ENCODE peak calls at places on chromosomes 5 and 9, in nine cellular contexts. One of them, this sample, is unnamed.

GRCh38 chr9:82764270-82764669 is 298.7 kb downstream of the RASEF start:
- DNase-seq in astrocyte of the spinal cord: no peak
- DNase-seq in A549: no peak
- DNase-seq in RWPE2: no peak
- DNase-seq in coronary artery: no peak
- DNase-seq in lower lobe of right lung: no peak
- DNase-seq in fibroblast of lung: no peak
- DNase-seq in left ventricle myocardium inferior: no peak
- DNase-seq in dorsolateral prefrontal cortex: no peak
- DNase-seq in this sample: no peak

GRCh38 chr9:129520082-129520481 is 100.8 kb downstream of the C9orf50 start:
- DNase-seq in astrocyte of the spinal cord: no peak
- DNase-seq in lower lobe of right lung: no peak
- DNase-seq in A549: no peak
- DNase-seq in left ventricle myocardium inferior: no peak
- DNase-seq in coronary artery: no peak
- DNase-seq in dorsolateral prefrontal cortex: no peak
- DNase-seq in fibroblast of lung: no peak
- DNase-seq in RWPE2: no peak
- DNase-seq in this sample: no peak

GRCh38 chr5:110094109-110094508 is 404.4 kb downstream of the MAN2A1 start:
- DNase-seq in A549: no peak
- DNase-seq in lower lobe of right lung: no peak
- DNase-seq in RWPE2: no peak
- DNase-seq in coronary artery: no peak
- DNase-seq in fibroblast of lung: no peak
- DNase-seq in astrocyte of the spinal cord: no peak
- DNase-seq in left ventricle myocardium inferior: no peak
- DNase-seq in dorsolateral prefrontal cortex: no peak
- DNase-seq in this sample: no peak

GRCh38 chr9:86794356-86795046 is 152.8 kb downstream of the GAS1 start:
- DNase-seq in dorsolateral prefrontal cortex: no peak
- DNase-seq in lower lobe of right lung: no peak
- DNase-seq in left ventricle myocardium inferior: no peak
- DNase-seq in A549: no peak
- DNase-seq in coronary artery: no peak
- DNase-seq in astrocyte of the spinal cord: peak
- DNase-seq in RWPE2: no peak
- DNase-seq in fibroblast of lung: peak
- DNase-seq in this sample: no peak

GRCh38 chr5:16784843-16785791 is 151.0 kb downstream of the MYO10 start:
- DNase-seq in A549: no peak
- DNase-seq in lower lobe of right lung: no peak
- DNase-seq in fibroblast of lung: peak
- DNase-seq in left ventricle myocardium inferior: no peak
- DNase-seq in dorsolateral prefrontal cortex: peak
- DNase-seq in coronary artery: no peak
- DNase-seq in RWPE2: no peak
- DNase-seq in astrocyte of the spinal cord: no peak
- DNase-seq in this sample: no peak

GRCh38 chr5:172798422-172799215 is 27.6 kb upstream of the DUSP1 start:
- DNase-seq in left ventricle myocardium inferior: no peak
- DNase-seq in lower lobe of right lung: no peak
- DNase-seq in coronary artery: no peak
- DNase-seq in dorsolateral prefrontal cortex: no peak
- DNase-seq in A549: peak
- DNase-seq in astrocyte of the spinal cord: peak
- DNase-seq in RWPE2: no peak
- DNase-seq in fibroblast of lung: peak
- DNase-seq in this sample: peak

GRCh38 chr9:12415361-12415760 is 277.8 kb upstream of the TYRP1 start:
- DNase-seq in RWPE2: no peak
- DNase-seq in coronary artery: no peak
- DNase-seq in A549: no peak
- DNase-seq in lower lobe of right lung: no peak
- DNase-seq in astrocyte of the spinal cord: no peak
- DNase-seq in fibroblast of lung: no peak
- DNase-seq in dorsolateral prefrontal cortex: no peak
- DNase-seq in left ventricle myocardium inferior: no peak
- DNase-seq in this sample: no peak

GRCh38 chr9:113584728-113585442 is 121.4 kb downstream of the RGS3 start:
- DNase-seq in astrocyte of the spinal cord: no peak
- DNase-seq in lower lobe of right lung: no peak
- DNase-seq in RWPE2: no peak
- DNase-seq in dorsolateral prefrontal cortex: no peak
- DNase-seq in fibroblast of lung: no peak
- DNase-seq in left ventricle myocardium inferior: no peak
- DNase-seq in coronary artery: no peak
- DNase-seq in A549: no peak
- DNase-seq in this sample: no peak

GRCh38 chr5:99694884-99695283 is 766.1 kb upstream of the CHD1 start:
- DNase-seq in dorsolateral prefrontal cortex: no peak
- DNase-seq in lower lobe of right lung: peak
- DNase-seq in astrocyte of the spinal cord: no peak
- DNase-seq in A549: no peak
- DNase-seq in coronary artery: no peak
- DNase-seq in left ventricle myocardium inferior: no peak
- DNase-seq in fibroblast of lung: no peak
- DNase-seq in RWPE2: no peak
- DNase-seq in this sample: no peak

DNA sequence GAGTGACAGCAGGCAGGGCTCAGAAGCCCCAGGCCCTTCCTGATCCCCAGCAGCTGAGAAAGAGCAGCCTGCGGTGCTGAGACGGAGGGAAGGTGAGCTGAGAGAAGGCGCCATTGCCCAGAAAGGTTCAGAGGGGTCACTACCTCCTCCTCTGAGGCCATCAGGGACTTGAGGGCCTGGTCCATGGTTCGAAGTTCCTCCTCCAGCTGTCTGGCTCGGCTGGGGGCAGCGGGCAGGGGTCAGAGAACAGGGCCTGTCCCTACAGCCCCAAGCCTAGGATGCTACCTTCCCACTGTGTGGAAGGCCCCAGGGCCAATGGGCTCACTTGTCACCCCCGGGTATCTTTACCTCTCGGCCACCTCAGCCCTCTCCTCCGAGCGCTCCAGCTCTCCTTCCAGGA is 4.8 kb downstream of the TPM2 start:
- DNase-seq in lower lobe of right lung: no peak
- DNase-seq in A549: no peak
- DNase-seq in coronary artery: no peak
- DNase-seq in dorsolateral prefrontal cortex: no peak
- DNase-seq in astrocyte of the spinal cord: no peak
- DNase-seq in fibroblast of lung: no peak
- DNase-seq in left ventricle myocardium inferior: no peak
- DNase-seq in RWPE2: no peak
- DNase-seq in this sample: no peak
- H3K4me3 ChIP-seq in lower lobe of right lung: no peak
- H3K4me3 ChIP-seq in A549: no peak
- H3K4me3 ChIP-seq in coronary artery: peak
- H3K4me3 ChIP-seq in dorsolateral prefrontal cortex: no peak
- H3K4me3 ChIP-seq in astrocyte of the spinal cord: no peak
- H3K4me3 ChIP-seq in fibroblast of lung: no peak
- H3K4me3 ChIP-seq in left ventricle myocardium inferior: peak
- H3K4me3 ChIP-seq in RWPE2: no peak
- H3K4me3 ChIP-seq in this sample: peak

DNA sequence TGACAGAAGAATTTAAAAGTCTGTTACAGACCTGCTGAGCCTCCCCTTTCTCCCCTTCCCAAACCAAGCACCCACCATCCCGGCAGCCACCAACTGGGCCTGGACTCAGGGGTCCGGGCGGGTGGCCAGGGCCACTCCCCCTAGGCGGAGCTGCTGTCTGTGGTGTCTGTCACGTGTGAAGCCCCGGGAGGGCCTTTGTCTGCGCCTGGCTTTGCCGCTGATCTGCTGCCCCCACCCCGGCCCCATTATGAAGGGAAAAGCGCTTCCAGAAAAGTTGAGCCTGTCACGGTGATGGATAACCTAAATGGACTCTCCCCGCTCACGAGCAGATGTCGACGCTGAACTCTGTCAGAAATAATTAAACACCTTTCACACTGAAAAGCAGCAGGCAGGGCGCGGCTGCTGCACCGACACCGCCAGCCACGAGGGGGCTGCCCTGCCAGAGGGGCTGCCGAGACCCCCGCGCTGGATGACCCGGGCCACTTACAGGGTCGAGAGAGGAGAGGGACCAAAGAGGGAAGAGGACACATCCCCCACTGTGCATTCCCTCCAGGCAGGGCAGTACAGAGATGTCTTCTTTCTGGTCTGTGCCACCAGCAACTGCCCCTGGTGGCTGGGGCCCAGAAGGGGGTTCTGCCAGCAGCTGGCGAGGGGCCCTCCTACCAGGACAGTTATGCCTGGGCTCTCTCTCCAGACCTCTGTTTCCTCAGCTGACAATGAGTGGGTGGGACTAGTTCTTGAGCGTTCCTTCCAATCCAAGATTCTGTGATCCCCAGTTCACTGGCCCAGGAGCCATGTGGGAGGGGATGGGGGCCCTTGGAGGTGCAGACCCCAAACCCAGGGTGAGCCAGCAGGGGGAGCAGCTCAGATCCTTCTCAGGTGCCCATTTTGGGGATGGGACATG is 36.0 kb upstream of the BARHL1 start:
- DNase-seq in fibroblast of lung: peak
- DNase-seq in RWPE2: no peak
- DNase-seq in A549: no peak
- DNase-seq in astrocyte of the spinal cord: peak
- DNase-seq in lower lobe of right lung: no peak
- DNase-seq in left ventricle myocardium inferior: peak
- DNase-seq in coronary artery: no peak
- DNase-seq in dorsolateral prefrontal cortex: no peak
- DNase-seq in this sample: no peak
- H3K4me3 ChIP-seq in fibroblast of lung: peak
- H3K4me3 ChIP-seq in RWPE2: no peak
- H3K4me3 ChIP-seq in A549: peak
- H3K4me3 ChIP-seq in astrocyte of the spinal cord: peak
- H3K4me3 ChIP-seq in lower lobe of right lung: no peak
- H3K4me3 ChIP-seq in left ventricle myocardium inferior: peak
- H3K4me3 ChIP-seq in coronary artery: peak
- H3K4me3 ChIP-seq in dorsolateral prefrontal cortex: no peak
- H3K4me3 ChIP-seq in this sample: peak

DNA sequence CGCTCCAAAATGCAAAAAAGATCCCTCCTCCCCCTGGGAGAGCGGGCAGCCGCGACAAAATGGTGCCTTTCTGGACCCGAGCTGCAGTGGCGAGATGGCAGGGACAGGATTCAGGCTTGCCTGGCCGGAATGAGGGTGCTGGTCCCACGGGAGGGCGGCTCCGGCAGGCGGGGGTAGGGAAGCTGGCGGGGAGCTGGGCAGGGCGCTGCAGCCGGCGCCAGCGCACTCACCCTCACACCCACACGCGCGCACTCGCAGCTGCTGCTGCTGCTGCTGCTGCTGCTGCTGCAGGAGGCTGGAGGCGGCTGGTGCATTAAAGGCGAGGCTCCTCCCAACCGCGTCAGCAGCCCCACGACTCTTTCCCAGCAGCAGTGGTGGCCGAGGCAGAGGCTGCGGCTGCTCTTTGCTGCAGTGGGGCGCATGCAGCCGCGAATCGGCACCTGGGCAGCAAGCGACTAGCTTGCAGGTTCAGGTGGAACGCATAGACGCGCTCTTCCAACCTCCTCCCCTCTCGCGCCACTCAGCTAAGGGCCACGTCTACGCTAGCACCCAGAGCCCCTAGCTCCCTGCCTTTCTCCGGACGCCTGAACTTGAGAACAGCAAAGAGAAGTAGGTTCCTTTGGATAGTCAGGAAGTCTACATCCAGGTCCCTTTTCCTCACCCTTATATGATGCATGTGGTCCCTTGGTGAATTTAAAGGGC is at the start of gene PPP2R2B:
- DNase-seq in astrocyte of the spinal cord: peak
- DNase-seq in A549: peak
- DNase-seq in lower lobe of right lung: peak
- DNase-seq in coronary artery: peak
- DNase-seq in RWPE2: peak
- DNase-seq in fibroblast of lung: peak
- DNase-seq in dorsolateral prefrontal cortex: peak
- DNase-seq in left ventricle myocardium inferior: peak
- DNase-seq in this sample: no peak
- H3K4me3 ChIP-seq in astrocyte of the spinal cord: peak
- H3K4me3 ChIP-seq in A549: peak
- H3K4me3 ChIP-seq in lower lobe of right lung: peak
- H3K4me3 ChIP-seq in coronary artery: peak
- H3K4me3 ChIP-seq in RWPE2: peak
- H3K4me3 ChIP-seq in fibroblast of lung: no peak
- H3K4me3 ChIP-seq in dorsolateral prefrontal cortex: peak
- H3K4me3 ChIP-seq in left ventricle myocardium inferior: peak
- H3K4me3 ChIP-seq in this sample: peak

GRCh38 chr5:6733411-6734242 is 20.4 kb downstream of the TENT4A start:
- DNase-seq in astrocyte of the spinal cord: peak
- DNase-seq in lower lobe of right lung: no peak
- DNase-seq in RWPE2: peak
- DNase-seq in dorsolateral prefrontal cortex: no peak
- DNase-seq in A549: no peak
- DNase-seq in coronary artery: no peak
- DNase-seq in left ventricle myocardium inferior: no peak
- DNase-seq in fibroblast of lung: peak
- DNase-seq in this sample: no peak
- H3K4me3 ChIP-seq in astrocyte of the spinal cord: no peak
- H3K4me3 ChIP-seq in lower lobe of right lung: no peak
- H3K4me3 ChIP-seq in RWPE2: no peak
- H3K4me3 ChIP-seq in dorsolateral prefrontal cortex: no peak
- H3K4me3 ChIP-seq in A549: no peak
- H3K4me3 ChIP-seq in coronary artery: peak
- H3K4me3 ChIP-seq in left ventricle myocardium inferior: peak
- H3K4me3 ChIP-seq in fibroblast of lung: no peak
- H3K4me3 ChIP-seq in this sample: no peak